ENCODE peak calls at places on chromosomes 2 and 18, in ten cellular contexts. G is lower leg skin; O is NCI-H2029 treated with DMSO at 0.1 percent for 48 hours; X is left ventricle myocardium inferior; E is B cell; A is RWPE2; Z is dorsolateral prefrontal cortex; Q is choroid plexus epithelial cell; D is activated naive CD4-positive, alpha-beta T cell treated with Interleukin-2 at 50 U/mL for 16 hours; M is stimulated activated CD4-positive, alpha-beta T cell treated with anti-CD3 and anti-CD28 coated beads, TNF-alpha, amount 100 ng/mL, for 48 hours. B is an unnamed sample.

GRCh38 chr2:45813003-45813601 is 161.6 kb downstream of the PRKCE start:
- DNase-seq in G (peak), O (peak), X (peak), E (no peak), A (no peak), Z (no peak), Q (no peak), D (no peak), M (no peak), B (no peak)

GRCh38 chr18:74411475-74411874 is 45.6 kb downstream of the DIPK1C start:
- DNase-seq in G (peak), O (no peak), X (no peak), E (no peak), A (no peak), Z (no peak), Q (no peak), D (no peak), M (no peak), B (no peak)

GRCh38 chr18:8367217-8367988 is 241.8 kb upstream of the RAB12 start:
- DNase-seq in G (no peak), O (peak), X (no peak), E (peak), A (no peak), Z (peak), Q (peak), D (no peak), M (peak), B (peak)

GRCh38 chr2:63066265-63066664 is 15.6 kb downstream of the OTX1 start:
- DNase-seq in G (no peak), O (no peak), X (no peak), E (no peak), A (no peak), Z (no peak), Q (no peak), D (no peak), M (no peak), B (no peak)

GRCh38 chr18:56641714-56642331 is 3.4 kb upstream of the TXNL1 start:
- DNase-seq in G (no peak), O (no peak), X (no peak), E (no peak), A (no peak), Z (no peak), Q (peak), D (no peak), M (no peak), B (no peak)

GRCh38 chr2:88933980-88934379 is 242.5 kb downstream of the RPIA start:
- DNase-seq in G (no peak), O (no peak), X (no peak), E (no peak), A (no peak), Z (no peak), Q (peak), D (no peak), M (no peak), B (no peak)

GRCh38 chr2:64657416-64657815 is 3.7 kb upstream of the SERTAD2 start:
- DNase-seq in G (no peak), O (no peak), X (no peak), E (peak), A (no peak), Z (no peak), Q (no peak), D (no peak), M (no peak), B (no peak)

GRCh38 chr18:5075297-5075696 is 121.8 kb downstream of the AKAIN1 start:
- DNase-seq in G (no peak), O (no peak), X (no peak), E (no peak), A (no peak), Z (no peak), Q (no peak), D (no peak), M (no peak), B (no peak)

GRCh38 chr2:181627545-181627944 is 29.4 kb downstream of the CERKL start:
- DNase-seq in G (no peak), O (no peak), X (no peak), E (no peak), A (no peak), Z (no peak), Q (peak), D (no peak), M (no peak), B (no peak)

GRCh38 chr2:72827999-72828646 is 2.3 kb upstream of the EXOC6B start:
- DNase-seq in G (no peak), O (no peak), X (no peak), E (no peak), A (no peak), Z (no peak), Q (peak), D (no peak), M (no peak), B (no peak)

GRCh38 chr18:61569176-61569892 is 236.1 kb downstream of the CDH20 start:
- DNase-seq in G (no peak), O (no peak), X (peak), E (no peak), A (no peak), Z (peak), Q (peak), D (no peak), M (no peak), B (no peak)

GRCh38 chr2:54103454-54104314 is 11.7 kb upstream of the ACYP2 start:
- DNase-seq in G (no peak), O (no peak), X (no peak), E (peak), A (peak), Z (no peak), Q (peak), D (peak), M (peak), B (no peak)

GRCh38 chr2:230714122-230714453 is 1.4 kb downstream of the CAB39 start:
- DNase-seq in G (no peak), O (no peak), X (no peak), E (peak), A (no peak), Z (no peak), Q (peak), D (peak), M (peak), B (no peak)

B was measured in NCI-H1436.